ENCODE peak calls at places on chromosome 18, in four cellular contexts. Q, B, O and E are unnamed samples.

GRCh38 chr18:73365018-73365417 is 497.2 kb upstream of the NETO1 start:
- DNase-seq in Q (peak), B (no peak), O (peak), E (peak)

GRCh38 chr18:72155327-72155726 is 388.8 kb downstream of the CBLN2 start:
- DNase-seq in Q (no peak), B (no peak), O (no peak), E (no peak)

GRCh38 chr18:58559427-58560186 is 69.3 kb downstream of the ALPK2 start:
- DNase-seq in Q (no peak), B (no peak), O (no peak), E (no peak)

GRCh38 chr18:39486268-39486667 is 1920.7 kb upstream of the CELF4 start:
- DNase-seq in Q (no peak), B (no peak), O (no peak), E (no peak)

GRCh38 chr18:57928466-57928865 is 115.6 kb upstream of the NEDD4L start:
- DNase-seq in Q (no peak), B (no peak), O (no peak), E (no peak)

GRCh38 chr18:63974991-63975390 is 5.1 kb downstream of the SERPINB8 start:
- DNase-seq in Q (no peak), B (no peak), O (no peak), E (no peak)

GRCh38 chr18:60452424-60452823 is 79.8 kb upstream of the MC4R start:
- DNase-seq in Q (no peak), B (no peak), O (peak), E (no peak)

GRCh38 chr18:50836521-50836957 is 16.7 kb upstream of the MRO start:
- DNase-seq in Q (no peak), B (no peak), O (no peak), E (no peak)

GRCh38 chr18:79393626-79394401 is 1.9 kb upstream of the NFATC1 start:
- DNase-seq in Q (peak), B (peak), O (peak), E (peak)

GRCh38 chr18:41820784-41821183 is 134.2 kb upstream of the PIK3C3 start:
- DNase-seq in Q (no peak), B (no peak), O (no peak), E (no peak)

GRCh38 chr18:596288-596881 is 403 bp upstream of the CLUL1 start:
- DNase-seq in Q (no peak), B (peak), O (no peak), E (no peak)

GRCh38 chr18:46469186-46469915 is 187.7 kb downstream of the LOXHD1 start:
- DNase-seq in Q (no peak), B (peak), O (no peak), E (no peak)

GRCh38 chr18:5824370-5824984 is 70.8 kb downstream of the TMEM200C start:
- DNase-seq in Q (no peak), B (no peak), O (no peak), E (no peak)

GRCh38 chr18:79887181-79888000 is 64.1 kb downstream of the SLC66A2 start:
- DNase-seq in Q (no peak), B (no peak), O (no peak), E (no peak)

GRCh38 chr18:37166491-37166890 is 337.6 kb downstream of the KIAA1328 start:
- DNase-seq in Q (no peak), B (no peak), O (no peak), E (no peak)

GRCh38 chr18:12944724-12945123 is 3.1 kb upstream of the SEH1L start:
- DNase-seq in Q (no peak), B (no peak), O (peak), E (no peak)

GRCh38 chr18:52160652-52161051 is 179.3 kb upstream of the DCC start:
- DNase-seq in Q (no peak), B (peak), O (peak), E (no peak)

GRCh38 chr18:29003194-29003593 is 826.3 kb upstream of the CDH2 start:
- DNase-seq in Q (no peak), B (no peak), O (no peak), E (no peak)

GRCh38 chr18:8803063-8803795 is 97.9 kb downstream of the MTCL1 start:
- DNase-seq in Q (no peak), B (no peak), O (no peak), E (no peak)

GRCh38 chr18:79991494-79991893 is 3.1 kb upstream of the TXNL4A start:
- DNase-seq in Q (no peak), B (no peak), O (no peak), E (no peak)

GRCh38 chr18:36331541-36331971 is 34.0 kb downstream of the FHOD3 start:
- DNase-seq in Q (no peak), B (no peak), O (no peak), E (no peak)

GRCh38 chr18:79484661-79485621 is 89.2 kb downstream of the NFATC1 start:
- DNase-seq in Q (peak), B (no peak), O (peak), E (peak)

GRCh38 chr18:48875942-48876511 is 74.7 kb downstream of the SMAD7 start:
- DNase-seq in Q (no peak), B (peak), O (no peak), E (no peak)
- TF ChIP-seq CTCF in Q (no peak), B (no peak), O (no peak), E (no peak)

GRCh38 chr18:25348361-25349130 is 3.4 kb downstream of the ZNF521 start:
- DNase-seq in Q (no peak), B (no peak), O (no peak), E (no peak)
- H3K4me3 ChIP-seq in Q (peak), B (peak), O (peak), E (peak)

DNA sequence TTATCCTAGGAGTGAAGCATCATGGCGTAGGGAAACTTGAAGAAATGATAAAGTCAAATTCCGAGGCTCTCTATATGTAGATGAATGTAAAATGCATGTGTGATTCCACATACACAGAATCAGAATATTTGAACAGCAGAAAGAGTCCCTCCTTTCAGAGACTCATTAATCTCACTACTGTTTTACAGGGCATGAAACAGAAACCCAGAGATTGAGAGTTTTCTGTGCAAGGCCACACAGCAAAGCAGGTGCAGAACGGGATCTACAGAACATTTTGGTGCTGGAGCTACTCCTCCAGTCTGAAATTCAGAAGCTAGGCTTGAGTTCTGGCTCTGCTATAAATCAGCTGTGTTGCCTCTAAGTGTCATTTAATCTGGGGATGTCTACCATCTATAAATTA is 856.6 kb upstream of the CELF4 start:
- DNase-seq in Q (no peak), B (no peak), O (no peak), E (no peak)
- TF ChIP-seq CTCF in Q (no peak), B (no peak), O (no peak), E (no peak)

DNA sequence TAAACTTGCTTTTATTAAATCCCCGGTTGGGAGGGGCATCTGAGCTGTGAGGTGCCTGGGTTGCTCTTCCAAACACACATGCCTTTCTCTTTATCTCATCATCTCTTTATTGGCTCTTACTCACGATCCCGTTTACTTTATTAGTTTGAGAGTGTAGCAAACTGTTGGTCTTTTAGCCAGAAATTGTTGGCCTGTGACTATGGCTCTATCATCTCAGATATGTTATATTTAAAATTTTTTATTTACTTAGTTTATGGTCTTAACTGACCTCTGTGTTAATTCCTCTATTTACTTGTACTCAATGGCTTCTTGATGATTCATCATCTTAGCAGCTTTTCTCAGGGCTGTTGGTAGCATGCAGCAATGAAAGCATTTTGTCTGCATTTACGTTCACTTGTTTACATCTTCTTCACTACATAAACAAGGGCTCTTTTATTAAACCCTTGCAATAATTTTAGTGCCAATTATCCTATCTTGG is 408.4 kb downstream of the HRH4 start:
- DNase-seq in Q (no peak), B (no peak), O (peak), E (no peak)
- H3K4me3 ChIP-seq in Q (no peak), B (no peak), O (no peak), E (no peak)

GRCh38 chr18:32461704-32462272 is 8.9 kb downstream of the GAREM1 start:
- DNase-seq in Q (no peak), B (no peak), O (no peak), E (no peak)
- TF ChIP-seq CTCF in Q (no peak), B (no peak), O (no peak), E (no peak)